ENCODE peak calls at places on chromosome 6, in seven cellular contexts. X is esophagus squamous epithelium, V is fibroblast of lung, Q is aorta, W is cardiac muscle cell, A is hepatocyte, S is BE2C. K is an unnamed sample. For H3K4me1, the result is how much of the 10 kb centered on the place peaks cover.

GRCh38 chr6:105087571-105088211 is 92.1 kb downstream of the POPDC3 start:
- DNase-seq in A (peak), W (peak), Q (no peak), V (peak), X (no peak), S (peak), K (peak)

GRCh38 chr6:125485757-125486156 is 184.0 kb upstream of the HDDC2 start:
- DNase-seq in Q (no peak), A (no peak), V (no peak), W (no peak), X (no peak), S (no peak), K (no peak)

GRCh38 chr6:143759666-143760065 is 81.9 kb downstream of the PHACTR2 start:
- DNase-seq in W (no peak), X (no peak), V (no peak), S (no peak), Q (no peak), A (no peak), K (no peak)

GRCh38 chr6:116313377-116313776 is 33.6 kb upstream of the TSPYL1 start:
- DNase-seq in Q (no peak), W (no peak), S (no peak), V (peak), A (no peak), X (no peak), K (no peak)

GRCh38 chr6:52526634-52527033 is 50.2 kb downstream of the TRAM2 start:
- DNase-seq in A (no peak), V (peak), Q (no peak), X (no peak), S (no peak), W (no peak), K (no peak)

GRCh38 chr6:137210903-137211302 is 8.3 kb downstream of the IFNGR1 start:
- DNase-seq in Q (no peak), W (no peak), X (no peak), V (peak), S (no peak), A (no peak), K (no peak)

GRCh38 chr6:10425973-10426780 is 11.3 kb upstream of the TFAP2A start:
- DNase-seq in W (peak), S (no peak), V (peak), A (peak), X (no peak), Q (peak), K (no peak)

GRCh38 chr6:1079525-1079924 is 232.4 kb upstream of the FOXQ1 start:
- DNase-seq in S (no peak), A (peak), X (no peak), V (peak), Q (no peak), W (no peak), K (no peak)

GRCh38 chr6:46787871-46788270 is 5.3 kb upstream of the MEP1A start:
- DNase-seq in S (no peak), X (no peak), Q (no peak), V (no peak), A (no peak), W (no peak), K (no peak)

GRCh38 chr6:145733770-145734169 is 1.6 kb downstream of the EPM2A start:
- DNase-seq in X (no peak), S (no peak), A (no peak), W (no peak), Q (no peak), V (peak), K (no peak)

GRCh38 chr6:46279874-46280273 is 109.1 kb upstream of the ENPP5 start:
- DNase-seq in W (no peak), A (no peak), V (peak), Q (no peak), X (no peak), S (no peak), K (no peak)

GRCh38 chr6:153787341-153787606 is 251.8 kb upstream of the OPRM1 start:
- DNase-seq in X (no peak), S (no peak), W (no peak), Q (no peak), A (peak), V (no peak), K (peak)

GRCh38 chr6:122781716-122782115 is 2.2 kb downstream of the FABP7 start:
- DNase-seq in W (no peak), S (no peak), A (no peak), X (no peak), Q (no peak), V (no peak), K (no peak)

GRCh38 chr6:127192911-127193503 is 73.7 kb upstream of the RNF146 start:
- DNase-seq in Q (no peak), A (no peak), W (no peak), S (no peak), V (peak), X (no peak), K (no peak)

GRCh38 chr6:42276008-42276890 is 58.6 kb upstream of the MRPS10 start:
- DNase-seq in A (peak), S (no peak), X (no peak), W (no peak), Q (no peak), V (no peak), K (no peak)

GRCh38 chr6:2643935-2644539 is 106.7 kb downstream of the MYLK4 start:
- DNase-seq in V (no peak), S (no peak), Q (no peak), A (no peak), W (no peak), X (no peak), K (no peak)

GRCh38 chr6:40695114-40695513 is 108.0 kb upstream of the LRFN2 start:
- DNase-seq in Q (no peak), V (no peak), S (no peak), X (no peak), A (no peak), W (peak), K (no peak)

GRCh38 chr6:72182337-72183246 is 296.2 kb downstream of the RIMS1 start:
- DNase-seq in Q (no peak), X (no peak), V (peak), W (peak), A (peak), S (peak), K (peak)

GRCh38 chr6:76708641-76709331 is 636.3 kb upstream of the IMPG1 start:
- DNase-seq in S (no peak), V (no peak), A (no peak), Q (no peak), X (no peak), W (no peak), K (no peak)

GRCh38 chr6:7241160-7241559 is 71.8 kb downstream of the SSR1 start:
- DNase-seq in V (no peak), S (no peak), Q (no peak), A (no peak), W (no peak), X (no peak), K (peak)

GRCh38 chr6:40807484-40807883 is 220.3 kb upstream of the LRFN2 start:
- DNase-seq in S (no peak), A (no peak), Q (no peak), X (no peak), W (no peak), V (peak), K (no peak)

GRCh38 chr6:148716811-148717210 is 30.0 kb upstream of the UST start:
- DNase-seq in S (no peak), V (no peak), Q (no peak), W (no peak), X (no peak), A (no peak), K (no peak)

GRCh38 chr6:136180729-136181128 is 69.4 kb downstream of the MTFR2 start:
- DNase-seq in X (no peak), S (no peak), Q (no peak), A (no peak), W (no peak), V (no peak), K (no peak)

GRCh38 chr6:73521351-73522254 is 771 bp upstream of the EEF1A1 start:
- DNase-seq in W (peak), V (peak), X (peak), S (peak), Q (peak), A (peak), K (no peak)

GRCh38 chr6:35177139-35177538 is 36.0 kb upstream of the TCP11 start:
- DNase-seq in X (no peak), S (no peak), W (no peak), Q (no peak), A (no peak), V (no peak), K (no peak)

GRCh38 chr6:133921249-133921859 is 31.7 kb upstream of the TBPL1 start:
- DNase-seq in X (peak), W (peak), V (peak), Q (peak), S (peak), A (peak), K (peak)

GRCh38 chr6:148146717-148147116 is 195.9 kb upstream of the SASH1 start:
- DNase-seq in S (no peak), V (peak), W (no peak), Q (no peak), X (no peak), A (no peak), K (no peak)

GRCh38 chr6:3861424-3861823 is 12.3 kb downstream of the FAM50B start:
- DNase-seq in Q (no peak), A (no peak), X (no peak), W (no peak), S (no peak), V (no peak), K (no peak)

GRCh38 chr6:29376003-29376402 is 912 bp upstream of the OR12D3 start:
- DNase-seq in W (peak), A (peak), V (no peak), X (no peak), S (no peak), Q (no peak), K (no peak)

GRCh38 chr6:34339971-34340370 is 52.5 kb downstream of the NUDT3 start:
- DNase-seq in V (no peak), Q (no peak), S (no peak), W (no peak), X (no peak), A (no peak), K (no peak)

GRCh38 chr6:54267798-54268197 is 40.4 kb upstream of the TINAG start:
- DNase-seq in A (peak), S (peak), V (peak), X (no peak), Q (no peak), W (peak), K (peak)

GRCh38 chr6:33143113-33143760 is 49.0 kb downstream of the COL11A2 start:
- DNase-seq in V (no peak), X (no peak), Q (no peak), A (no peak), W (no peak), S (no peak), K (no peak)

GRCh38 chr6:107698146-107698545 is 126.0 kb downstream of the SCML4 start:
- DNase-seq in Q (no peak), V (peak), X (no peak), W (no peak), A (no peak), S (no peak), K (no peak)

GRCh38 chr6:89542856-89543254 is 95.7 kb downstream of the LYRM2 start:
- DNase-seq in A (no peak), W (no peak), S (no peak), X (no peak), V (no peak), Q (no peak), K (no peak)

GRCh38 chr6:168157272-168158007 is 78.4 kb upstream of the FRMD1 start:
- DNase-seq in W (no peak), V (peak), Q (no peak), A (peak), S (no peak), X (no peak), K (peak)

GRCh38 chr6:44386364-44386928 is 1.1 kb upstream of the CDC5L start:
- DNase-seq in S (no peak), Q (peak), X (no peak), V (no peak), A (peak), W (no peak), K (peak)

GRCh38 chr6:170147056-170147787 is 143.7 kb downstream of the DLL1 start:
- DNase-seq in X (no peak), A (no peak), Q (peak), V (no peak), W (no peak), S (peak), K (no peak)

DNA sequence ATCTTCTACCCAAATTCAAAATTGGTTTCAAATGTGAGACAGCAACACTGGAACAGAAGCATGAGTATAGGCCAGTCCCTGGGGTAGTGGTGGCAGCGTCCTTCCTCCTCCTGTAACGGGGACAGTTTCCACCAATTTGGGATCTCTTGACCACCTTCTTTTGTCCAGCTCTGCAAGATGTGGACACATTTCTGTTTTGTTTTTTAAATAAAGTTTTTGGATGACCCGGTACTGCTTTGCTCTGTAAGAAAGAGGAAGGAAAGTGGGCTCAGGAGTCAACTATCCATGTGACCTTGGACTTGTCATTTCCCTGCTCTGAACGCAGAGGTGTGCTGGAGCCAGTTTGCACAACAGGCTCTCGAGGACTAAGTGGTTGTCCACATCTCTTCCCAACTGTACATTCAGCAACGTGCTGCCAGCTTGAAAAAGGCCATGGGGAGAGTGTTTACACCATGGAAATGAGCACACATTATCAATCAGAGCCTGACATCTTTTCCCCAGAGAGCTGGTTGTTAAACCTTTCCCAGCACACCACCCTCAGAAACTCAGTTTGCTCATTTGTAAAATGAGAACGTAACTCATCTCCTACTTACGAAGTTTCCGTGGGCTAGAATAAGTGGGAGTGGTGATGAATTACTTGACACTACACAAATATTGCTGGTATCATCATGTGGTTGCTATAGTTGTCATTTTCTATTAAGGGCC is 66.5 kb downstream of the ADTRP start:
- DNase-seq in V (peak), S (no peak), X (no peak), W (no peak), Q (no peak), A (no peak), K (no peak)
- H3K4me1 ChIP-seq in V (under half), S (under half), X (under half), W (under half), Q (under half), A (under half), K (under half)

GRCh38 chr6:75612921-75613534 is 11.3 kb downstream of the SENP6 start:
- DNase-seq in A (no peak), X (no peak), S (no peak), Q (no peak), V (no peak), W (no peak), K (no peak)
- H3K4me1 ChIP-seq in A (under half), X (half or more), S (under half), Q (under half), V (under half), W (under half), K (under half)

GRCh38 chr6:31723245-31723979 is at the start of gene MPIG6B:
- DNase-seq in A (no peak), W (no peak), S (peak), X (no peak), V (no peak), Q (no peak), K (no peak)

GRCh38 chr6:31725502-31726350 is 2.6 kb downstream of the MPIG6B start:
- DNase-seq in Q (no peak), A (no peak), X (no peak), S (no peak), W (no peak), V (no peak), K (no peak)

GRCh38 chr6:31722173-31722572 is 627 bp upstream of the LY6G6C start:
- DNase-seq in V (no peak), W (no peak), A (no peak), X (no peak), S (no peak), Q (no peak), K (no peak)

GRCh38 chr6:31721351-31722020 is at the start of gene LY6G6C:
- DNase-seq in S (no peak), W (no peak), X (no peak), Q (no peak), V (no peak), A (no peak), K (no peak)

GRCh38 chr6:31723980-31724691 is 963 bp downstream of the MPIG6B start:
- DNase-seq in S (no peak), W (no peak), Q (no peak), A (no peak), X (no peak), V (no peak), K (no peak)
- H3K4me1 ChIP-seq in S (under half), W (under half), Q (under half), A (under half), X (half or more), V (under half), K (under half)

GRCh38 chr6:159829515-159829914 is 29.4 kb downstream of the PNLDC1 start:
- DNase-seq in W (no peak), A (no peak), X (no peak), V (no peak), S (no peak), Q (no peak), K (no peak)

GRCh38 chr6:159828074-159828473 is 28.0 kb downstream of the PNLDC1 start:
- DNase-seq in W (no peak), X (no peak), V (peak), S (no peak), A (no peak), Q (no peak), K (no peak)

GRCh38 chr6:159831373-159831679 is 31.2 kb downstream of the PNLDC1 start:
- DNase-seq in Q (no peak), S (no peak), V (no peak), X (no peak), W (no peak), A (no peak), K (no peak)

GRCh38 chr6:159832941-159833340 is 32.9 kb downstream of the PNLDC1 start:
- DNase-seq in W (no peak), X (no peak), S (no peak), Q (no peak), V (no peak), A (no peak), K (no peak)

GRCh38 chr6:159830481-159831372 is 30.7 kb downstream of the PNLDC1 start:
- DNase-seq in S (no peak), Q (no peak), X (no peak), V (no peak), A (no peak), W (no peak), K (no peak)
- H3K4me1 ChIP-seq in S (under half), Q (under half), X (under half), V (under half), A (under half), W (under half), K (under half)

GRCh38 chr6:111768431-111768770 is 104.9 kb downstream of the FYN start:
- DNase-seq in X (no peak), V (no peak), W (no peak), A (no peak), Q (no peak), S (no peak), K (no peak)
- H3K4me1 ChIP-seq in X (under half), V (under half), W (under half), A (under half), Q (under half), S (under half), K (under half)

GRCh38 chr6:13742961-13743735 is 31.5 kb upstream of the RANBP9 start:
- DNase-seq in Q (peak), W (no peak), X (no peak), S (no peak), V (no peak), A (no peak), K (no peak)
- H3K4me1 ChIP-seq in Q (under half), W (under half), X (under half), S (under half), V (under half), A (under half), K (under half)

GRCh38 chr6:25012657-25013056 is 76.9 kb upstream of the RIPOR2 start:
- DNase-seq in W (no peak), S (no peak), Q (no peak), A (no peak), X (no peak), V (peak), K (no peak)
- H3K4me1 ChIP-seq in W (under half), S (under half), Q (under half), A (under half), X (under half), V (under half), K (under half)